ENCODE peak calls at places on chromosomes 7 and 10, in six cellular contexts. One of them, this sample, is unnamed.

GRCh38 chr7:131190146-131190545 is 137.5 kb upstream of the MKLN1 start:
- DNase-seq in gastrocnemius medialis: peak; percentile 55
- DNase-seq in left ventricle myocardium inferior: no peak
- DNase-seq in AG04449: no peak
- DNase-seq in cardiac fibroblast: no peak
- DNase-seq in cardiac muscle cell: no peak
- DNase-seq in this sample: no peak

GRCh38 chr10:84138478-84139125 is 707 bp upstream of the GHITM start:
- DNase-seq in gastrocnemius medialis: peak; percentile 18
- DNase-seq in left ventricle myocardium inferior: peak; percentile 19
- DNase-seq in AG04449: no peak
- DNase-seq in cardiac fibroblast: no peak
- DNase-seq in cardiac muscle cell: no peak
- DNase-seq in this sample: no peak

GRCh38 chr10:523925-524324 is 165.5 kb downstream of the DIP2C start:
- DNase-seq in gastrocnemius medialis: no peak
- DNase-seq in left ventricle myocardium inferior: no peak
- DNase-seq in AG04449: no peak
- DNase-seq in cardiac fibroblast: no peak
- DNase-seq in cardiac muscle cell: no peak
- DNase-seq in this sample: no peak

GRCh38 chr10:26468691-26469090 is 30.6 kb downstream of the APBB1IP start:
- DNase-seq in gastrocnemius medialis: no peak
- DNase-seq in left ventricle myocardium inferior: no peak
- DNase-seq in AG04449: no peak
- DNase-seq in cardiac fibroblast: no peak
- DNase-seq in cardiac muscle cell: no peak
- DNase-seq in this sample: no peak

GRCh38 chr7:18936265-18936664 is 181.2 kb downstream of the TWIST1 start:
- DNase-seq in gastrocnemius medialis: no peak
- DNase-seq in left ventricle myocardium inferior: no peak
- DNase-seq in AG04449: peak; percentile 44
- DNase-seq in cardiac fibroblast: peak; percentile 29
- DNase-seq in cardiac muscle cell: no peak
- DNase-seq in this sample: no peak

GRCh38 chr10:96646251-96646740 is 59.5 kb upstream of the TM9SF3 start:
- DNase-seq in gastrocnemius medialis: no peak
- DNase-seq in left ventricle myocardium inferior: no peak
- DNase-seq in AG04449: no peak
- DNase-seq in cardiac fibroblast: no peak
- DNase-seq in cardiac muscle cell: no peak
- DNase-seq in this sample: no peak

GRCh38 chr7:128863433-128863989 is 855 bp downstream of the ATP6V1F start:
- DNase-seq in gastrocnemius medialis: no peak
- DNase-seq in left ventricle myocardium inferior: no peak
- DNase-seq in AG04449: no peak
- DNase-seq in cardiac fibroblast: peak; percentile 80
- DNase-seq in cardiac muscle cell: peak; percentile 77
- DNase-seq in this sample: peak; percentile 58

GRCh38 chr10:3268025-3268424 is 95.4 kb upstream of the PITRM1 start:
- DNase-seq in gastrocnemius medialis: no peak
- DNase-seq in left ventricle myocardium inferior: no peak
- DNase-seq in AG04449: no peak
- DNase-seq in cardiac fibroblast: no peak
- DNase-seq in cardiac muscle cell: no peak
- DNase-seq in this sample: no peak

GRCh38 chr10:31041011-31041410 is 9.3 kb upstream of the ZNF438 start:
- DNase-seq in gastrocnemius medialis: no peak
- DNase-seq in left ventricle myocardium inferior: no peak
- DNase-seq in AG04449: no peak
- DNase-seq in cardiac fibroblast: no peak
- DNase-seq in cardiac muscle cell: no peak
- DNase-seq in this sample: no peak

GRCh38 chr10:57979986-57980385 is 287.7 kb downstream of the IPMK start:
- DNase-seq in gastrocnemius medialis: no peak
- DNase-seq in left ventricle myocardium inferior: no peak
- DNase-seq in AG04449: no peak
- DNase-seq in cardiac fibroblast: no peak
- DNase-seq in cardiac muscle cell: no peak
- DNase-seq in this sample: no peak

GRCh38 chr10:94192333-94192732 is 170.4 kb downstream of the NOC3L start:
- DNase-seq in gastrocnemius medialis: no peak
- DNase-seq in left ventricle myocardium inferior: no peak
- DNase-seq in AG04449: no peak
- DNase-seq in cardiac fibroblast: no peak
- DNase-seq in cardiac muscle cell: no peak
- DNase-seq in this sample: no peak

GRCh38 chr10:77840636-77841035 is 85.9 kb downstream of the DLG5 start:
- DNase-seq in gastrocnemius medialis: no peak
- DNase-seq in left ventricle myocardium inferior: no peak
- DNase-seq in AG04449: no peak
- DNase-seq in cardiac fibroblast: no peak
- DNase-seq in cardiac muscle cell: no peak
- DNase-seq in this sample: no peak

GRCh38 chr7:30162622-30163124 is 27.9 kb downstream of the MTURN start:
- DNase-seq in gastrocnemius medialis: no peak
- DNase-seq in left ventricle myocardium inferior: no peak
- DNase-seq in AG04449: no peak
- DNase-seq in cardiac fibroblast: peak; percentile 60
- DNase-seq in cardiac muscle cell: peak; percentile 61
- DNase-seq in this sample: no peak

GRCh38 chr7:52668435-52668834 is 367.0 kb upstream of the POM121L12 start:
- DNase-seq in gastrocnemius medialis: no peak
- DNase-seq in left ventricle myocardium inferior: no peak
- DNase-seq in AG04449: no peak
- DNase-seq in cardiac fibroblast: no peak
- DNase-seq in cardiac muscle cell: no peak
- DNase-seq in this sample: no peak

GRCh38 chr10:24428410-24428782 is 219.5 kb downstream of the KIAA1217 start:
- DNase-seq in gastrocnemius medialis: no peak
- DNase-seq in left ventricle myocardium inferior: no peak
- DNase-seq in AG04449: no peak
- DNase-seq in cardiac fibroblast: peak; percentile 31
- DNase-seq in cardiac muscle cell: peak; percentile 48
- DNase-seq in this sample: no peak

GRCh38 chr7:30831227-30831626 is 60.0 kb downstream of the MINDY4 start:
- DNase-seq in gastrocnemius medialis: no peak
- DNase-seq in left ventricle myocardium inferior: no peak
- DNase-seq in AG04449: no peak
- DNase-seq in cardiac fibroblast: peak; percentile 88
- DNase-seq in cardiac muscle cell: peak; percentile 89
- DNase-seq in this sample: no peak

GRCh38 chr7:101688183-101688831 is 59.2 kb upstream of the MYL10 start:
- DNase-seq in gastrocnemius medialis: peak; percentile 60
- DNase-seq in left ventricle myocardium inferior: peak; percentile 81
- DNase-seq in AG04449: no peak
- DNase-seq in cardiac fibroblast: peak; percentile 73
- DNase-seq in cardiac muscle cell: peak; percentile 73
- DNase-seq in this sample: peak; percentile 95

GRCh38 chr7:47100815-47101435 is 481.0 kb downstream of the TNS3 start:
- DNase-seq in gastrocnemius medialis: no peak
- DNase-seq in left ventricle myocardium inferior: peak; percentile 35
- DNase-seq in AG04449: no peak
- DNase-seq in cardiac fibroblast: peak; percentile 77
- DNase-seq in cardiac muscle cell: peak; percentile 84
- DNase-seq in this sample: peak; percentile 45

GRCh38 chr10:14396441-14397048 is 65.8 kb upstream of the FRMD4A start:
- DNase-seq in gastrocnemius medialis: no peak
- DNase-seq in left ventricle myocardium inferior: no peak
- DNase-seq in AG04449: no peak
- DNase-seq in cardiac fibroblast: peak; percentile 50
- DNase-seq in cardiac muscle cell: peak; percentile 57
- DNase-seq in this sample: no peak

GRCh38 chr10:120789804-120790203 is 61.4 kb upstream of the WDR11 start:
- DNase-seq in gastrocnemius medialis: no peak
- DNase-seq in left ventricle myocardium inferior: no peak
- DNase-seq in AG04449: no peak
- DNase-seq in cardiac fibroblast: no peak
- DNase-seq in cardiac muscle cell: no peak
- DNase-seq in this sample: no peak

GRCh38 chr7:156560075-156560474 is 80.5 kb upstream of the RNF32 start:
- DNase-seq in gastrocnemius medialis: no peak
- DNase-seq in left ventricle myocardium inferior: no peak
- DNase-seq in AG04449: no peak
- DNase-seq in cardiac fibroblast: no peak
- DNase-seq in cardiac muscle cell: no peak
- DNase-seq in this sample: no peak
- TF ChIP-seq CTCF in gastrocnemius medialis: no peak
- TF ChIP-seq CTCF in left ventricle myocardium inferior: no peak
- TF ChIP-seq CTCF in AG04449: no peak
- TF ChIP-seq CTCF in cardiac fibroblast: no peak
- TF ChIP-seq CTCF in cardiac muscle cell: no peak
- TF ChIP-seq CTCF in this sample: peak; percentile 35

DNA sequence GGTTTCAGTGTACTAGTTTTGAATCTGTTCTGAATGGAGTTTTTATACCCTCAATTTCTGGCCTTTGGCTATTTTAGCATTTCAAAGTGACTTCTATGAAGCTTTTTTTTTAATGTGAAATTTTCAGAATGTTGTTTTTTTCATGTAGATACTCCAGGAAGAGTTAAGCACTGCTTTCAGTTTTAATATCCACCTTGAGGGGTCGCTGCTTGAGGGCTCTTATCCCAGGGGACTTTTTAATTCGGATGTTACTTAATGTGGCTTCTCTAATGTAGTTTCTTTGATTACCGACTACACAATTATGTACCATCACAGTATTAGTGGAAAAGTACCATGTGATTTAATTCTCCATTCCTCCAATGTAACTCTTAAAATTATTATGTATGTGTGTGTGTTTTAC is 5.2 kb downstream of the IFIT5 start:
- DNase-seq in gastrocnemius medialis: no peak
- DNase-seq in left ventricle myocardium inferior: no peak
- DNase-seq in AG04449: no peak
- DNase-seq in cardiac fibroblast: peak; percentile 53
- DNase-seq in cardiac muscle cell: peak; percentile 52
- DNase-seq in this sample: no peak
- TF ChIP-seq CTCF in gastrocnemius medialis: no peak
- TF ChIP-seq CTCF in left ventricle myocardium inferior: peak; percentile 55
- TF ChIP-seq CTCF in AG04449: peak; percentile 14
- TF ChIP-seq CTCF in cardiac fibroblast: peak; percentile 71
- TF ChIP-seq CTCF in cardiac muscle cell: peak; percentile 51
- TF ChIP-seq CTCF in this sample: peak; percentile 33

DNA sequence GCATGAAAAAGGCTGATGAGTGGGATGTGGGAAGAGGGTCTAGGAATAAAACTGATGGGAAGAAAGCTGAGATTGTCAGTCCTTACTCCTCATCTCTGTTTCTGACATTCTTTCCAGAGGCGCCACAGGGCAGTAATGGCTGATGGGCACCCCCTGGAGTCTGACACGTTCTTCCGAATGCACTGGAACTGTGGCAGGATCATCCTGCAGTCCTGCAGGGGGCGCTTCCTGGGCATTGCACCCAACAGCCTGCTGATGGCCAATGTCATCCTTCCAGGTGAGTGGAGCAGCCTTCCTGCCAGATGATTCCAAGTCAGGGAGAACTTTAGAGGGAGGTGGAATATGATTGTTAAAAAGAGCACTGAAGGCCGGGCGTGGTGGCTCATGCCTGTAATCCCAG is 4.8 kb downstream of the FSCN3 start:
- DNase-seq in gastrocnemius medialis: no peak
- DNase-seq in left ventricle myocardium inferior: no peak
- DNase-seq in AG04449: no peak
- DNase-seq in cardiac fibroblast: no peak
- DNase-seq in cardiac muscle cell: peak; percentile 26
- DNase-seq in this sample: no peak
- TF ChIP-seq CTCF in gastrocnemius medialis: no peak
- TF ChIP-seq CTCF in left ventricle myocardium inferior: no peak
- TF ChIP-seq CTCF in AG04449: peak; percentile 33
- TF ChIP-seq CTCF in cardiac fibroblast: peak; percentile 38
- TF ChIP-seq CTCF in cardiac muscle cell: peak; percentile 47
- TF ChIP-seq CTCF in this sample: peak; percentile 10

GRCh38 chr10:70585555-70586243 is 16.8 kb downstream of the PRF1 start:
- DNase-seq in gastrocnemius medialis: no peak
- DNase-seq in left ventricle myocardium inferior: no peak
- DNase-seq in AG04449: no peak
- DNase-seq in cardiac fibroblast: no peak
- DNase-seq in cardiac muscle cell: no peak
- DNase-seq in this sample: no peak

GRCh38 chr10:70586348-70586930 is 16.1 kb downstream of the PRF1 start:
- DNase-seq in gastrocnemius medialis: no peak
- DNase-seq in left ventricle myocardium inferior: no peak
- DNase-seq in AG04449: no peak
- DNase-seq in cardiac fibroblast: no peak
- DNase-seq in cardiac muscle cell: no peak
- DNase-seq in this sample: no peak

GRCh38 chr10:70584941-70585544 is 17.5 kb downstream of the PRF1 start:
- DNase-seq in gastrocnemius medialis: no peak
- DNase-seq in left ventricle myocardium inferior: no peak
- DNase-seq in AG04449: no peak
- DNase-seq in cardiac fibroblast: no peak
- DNase-seq in cardiac muscle cell: no peak
- DNase-seq in this sample: peak; percentile 70

GRCh38 chr10:70582793-70583700 is 19.5 kb downstream of the PRF1 start:
- DNase-seq in gastrocnemius medialis: no peak
- DNase-seq in left ventricle myocardium inferior: no peak
- DNase-seq in AG04449: no peak
- DNase-seq in cardiac fibroblast: no peak
- DNase-seq in cardiac muscle cell: no peak
- DNase-seq in this sample: no peak

DNA sequence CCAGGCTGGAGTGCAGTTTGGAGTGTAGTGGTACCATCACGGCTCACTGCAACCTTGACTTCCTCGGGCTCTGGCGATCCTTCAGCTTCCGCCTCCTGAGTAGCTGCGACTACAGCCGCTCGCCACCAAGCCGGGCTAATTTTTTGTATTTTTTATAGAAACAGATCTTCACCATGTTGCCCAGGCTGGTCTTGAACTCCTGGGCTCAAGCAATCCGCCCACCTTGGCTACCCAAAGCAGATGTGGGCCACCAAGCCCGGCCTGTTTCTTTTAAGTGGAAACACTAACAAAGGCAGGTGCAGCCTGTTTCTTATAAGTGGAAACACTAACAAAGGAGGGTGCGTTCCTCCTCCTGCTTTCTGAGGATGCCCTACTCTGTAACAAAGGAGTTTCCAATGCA is 18.2 kb downstream of the PRF1 start:
- DNase-seq in gastrocnemius medialis: no peak
- DNase-seq in left ventricle myocardium inferior: no peak
- DNase-seq in AG04449: no peak
- DNase-seq in cardiac fibroblast: no peak
- DNase-seq in cardiac muscle cell: no peak
- DNase-seq in this sample: no peak
- TF ChIP-seq CTCF in gastrocnemius medialis: no peak
- TF ChIP-seq CTCF in left ventricle myocardium inferior: no peak
- TF ChIP-seq CTCF in AG04449: no peak
- TF ChIP-seq CTCF in cardiac fibroblast: no peak
- TF ChIP-seq CTCF in cardiac muscle cell: no peak
- TF ChIP-seq CTCF in this sample: no peak